ENCODE peak calls at places on chromosomes 3 and 15, in nine cellular contexts. C is A673, G is left lung, U is uterus, Z is astrocyte, V is ovary, N is pancreas, P is right atrium auricular region, J is OCI-LY7. Y is an unnamed sample.
A peak's percentile ranks its signal among the peaks of the same experiment; 100 is the strongest.

GRCh38 chr3:81823882-81824395 is 62.5 kb upstream of the GBE1 start:
- DNase-seq in C (no peak), G (no peak), U (no peak), Z (peak; percentile 1), V (no peak), N (no peak), P (no peak), J (peak; percentile 3), Y (no peak)

GRCh38 chr15:40937762-40938529 is 8.8 kb downstream of the DLL4 start:
- DNase-seq in C (no peak), G (no peak), U (no peak), Z (no peak), V (no peak), N (no peak), P (no peak), J (no peak), Y (no peak)

GRCh38 chr3:29203846-29204245 is 77.0 kb upstream of the RBMS3 start:
- DNase-seq in C (no peak), G (no peak), U (no peak), Z (peak; percentile 49), V (no peak), N (no peak), P (no peak), J (no peak), Y (no peak)

GRCh38 chr15:33443699-33444098 is 132.9 kb downstream of the RYR3 start:
- DNase-seq in C (no peak), G (no peak), U (no peak), Z (no peak), V (no peak), N (no peak), P (no peak), J (no peak), Y (no peak)

GRCh38 chr15:78507831-78508160 is 419 bp downstream of the HYKK start:
- DNase-seq in C (no peak), G (no peak), U (no peak), Z (no peak), V (no peak), N (no peak), P (no peak), J (no peak), Y (no peak)

GRCh38 chr15:78810377-78811123 is 714 bp downstream of the ADAMTS7 start:
- DNase-seq in C (peak; percentile 25), G (no peak), U (peak; percentile 49), Z (peak; percentile 20), V (peak; percentile 66), N (peak; percentile 29), P (no peak), J (no peak), Y (peak; percentile 64)

GRCh38 chr3:27596920-27597319 is 112.7 kb upstream of the SLC4A7 start:
- DNase-seq in C (no peak), G (no peak), U (no peak), Z (peak; percentile 65), V (no peak), N (no peak), P (no peak), J (no peak), Y (no peak)

GRCh38 chr3:105805402-105805801 is 63.4 kb downstream of the CBLB start:
- DNase-seq in C (no peak), G (no peak), U (no peak), Z (no peak), V (no peak), N (no peak), P (no peak), J (no peak), Y (no peak)

GRCh38 chr3:23480324-23480704 is 277.2 kb downstream of the UBE2E2 start:
- DNase-seq in C (no peak), G (no peak), U (no peak), Z (no peak), V (no peak), N (no peak), P (no peak), J (no peak), Y (no peak)

GRCh38 chr15:35690698-35691116 is 144.7 kb upstream of the DPH6 start:
- DNase-seq in C (no peak), G (no peak), U (peak; percentile 71), Z (peak; percentile 94), V (peak; percentile 40), N (no peak), P (no peak), J (no peak), Y (no peak)

GRCh38 chr3:9398715-9399708 is 1.6 kb downstream of the SETD5 start:
- DNase-seq in C (peak; percentile 28), G (no peak), U (no peak), Z (peak; percentile 42), V (peak; percentile 22), N (no peak), P (no peak), J (peak; percentile 44), Y (no peak)

GRCh38 chr3:129181834-129182233 is 1.9 kb downstream of the CNBP start:
- DNase-seq in C (no peak), G (no peak), U (no peak), Z (no peak), V (no peak), N (no peak), P (no peak), J (no peak), Y (no peak)
- H3K4me1 ChIP-seq in C (peaks cover 31% of the 10 kb centered on the region), G (peaks cover 76% of the 10 kb centered on the region), U (peaks cover 6% of the 10 kb centered on the region), Z (peaks cover 16% of the 10 kb centered on the region), V (peaks cover 10% of the 10 kb centered on the region), N (peaks cover 45% of the 10 kb centered on the region), P (peaks cover 78% of the 10 kb centered on the region), J (peaks cover 58% of the 10 kb centered on the region), Y (peaks cover 56% of the 10 kb centered on the region)

GRCh38 chr3:52259448-52259847 is 13.9 kb downstream of the PPM1M start:
- DNase-seq in C (no peak), G (no peak), U (no peak), Z (no peak), V (no peak), N (no peak), P (no peak), J (no peak), Y (no peak)
- TF ChIP-seq CTCF in C (no peak), G (no peak), U (no peak), Z (no peak), V (no peak), N (no peak), P (no peak), J (no peak), Y (no peak)

GRCh38 chr3:170043506-170043905 is 5.7 kb downstream of the GPR160 start:
- DNase-seq in C (no peak), G (no peak), U (no peak), Z (no peak), V (no peak), N (no peak), P (no peak), J (no peak), Y (no peak)

GRCh38 chr3:170040283-170040907 is 2.6 kb downstream of the GPR160 start:
- DNase-seq in C (no peak), G (no peak), U (no peak), Z (no peak), V (no peak), N (no peak), P (no peak), J (no peak), Y (no peak)

GRCh38 chr3:170038434-170039110 is 777 bp downstream of the GPR160 start:
- DNase-seq in C (peak; percentile 35), G (peak; percentile 60), U (no peak), Z (no peak), V (no peak), N (peak; percentile 43), P (no peak), J (peak; percentile 67), Y (peak; percentile 78)

GRCh38 chr3:170033489-170033888 is 4.3 kb upstream of the GPR160 start:
- DNase-seq in C (no peak), G (no peak), U (no peak), Z (no peak), V (no peak), N (no peak), P (no peak), J (peak; percentile 34), Y (no peak)

DNA sequence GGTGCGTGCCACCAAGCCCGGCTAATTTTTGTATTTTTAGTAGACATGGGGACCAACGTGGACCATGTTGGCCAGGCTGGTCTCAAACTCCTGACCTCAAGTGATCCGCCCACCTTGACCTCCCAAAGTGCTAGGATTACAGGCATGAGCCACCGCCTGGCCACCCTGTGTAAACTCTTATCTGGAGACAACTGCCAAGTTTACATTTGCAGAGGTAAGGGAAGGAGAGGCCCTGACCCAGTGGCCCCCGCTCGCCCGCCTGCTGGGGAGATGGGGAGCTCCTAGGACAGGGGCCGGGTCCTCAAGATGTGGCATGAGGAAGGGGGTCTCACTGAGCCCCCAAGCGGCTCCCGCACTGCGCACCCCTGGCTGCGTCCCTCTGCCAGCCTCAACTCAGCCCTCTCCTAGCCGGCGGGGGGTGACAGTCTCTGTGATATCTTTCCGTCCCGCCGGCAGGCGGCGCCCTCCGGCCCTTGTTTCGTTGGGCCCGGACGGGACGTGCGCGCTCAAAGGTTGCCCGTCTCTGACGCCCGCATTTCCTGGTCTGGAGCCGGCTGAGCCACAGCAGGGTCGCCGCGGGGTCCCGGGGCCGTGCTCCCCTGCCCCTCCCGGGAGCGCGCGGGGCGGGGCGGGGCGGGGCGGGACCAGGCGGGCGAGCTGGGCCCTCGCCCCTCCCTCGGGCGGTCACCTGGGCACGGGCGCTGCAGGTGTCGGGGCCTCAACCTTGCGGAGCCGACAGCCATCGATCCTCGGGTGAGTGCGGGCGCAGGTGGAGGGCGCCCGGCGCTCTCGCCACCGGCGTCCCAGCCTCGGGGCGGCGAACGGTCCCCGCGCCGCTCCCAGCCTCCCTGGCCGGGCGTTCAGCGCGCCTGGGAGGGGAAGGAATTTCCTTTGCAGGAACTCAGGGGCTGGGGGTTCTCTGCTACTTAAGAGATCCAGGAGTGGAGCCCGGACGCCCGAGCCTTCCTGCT is at the start of gene GPR160:
- DNase-seq in C (peak; percentile 84), G (peak; percentile 90), U (peak; percentile 22), Z (no peak), V (peak; percentile 30), N (peak; percentile 84), P (no peak), J (peak; percentile 95), Y (peak; percentile 95)
- H3K4me1 ChIP-seq in C (no peaks in the 10 kb centered on the region), G (peaks cover 24% of the 10 kb centered on the region), U (no peaks in the 10 kb centered on the region), Z (peaks cover 9% of the 10 kb centered on the region), V (peaks cover 2% of the 10 kb centered on the region), N (no peaks in the 10 kb centered on the region), P (peaks cover 17% of the 10 kb centered on the region), J (peaks cover 40% of the 10 kb centered on the region), Y (peaks cover 8% of the 10 kb centered on the region)

GRCh38 chr3:52446042-52446441 is 1.1 kb upstream of the SEMA3G start:
- DNase-seq in C (no peak), G (no peak), U (no peak), Z (no peak), V (no peak), N (no peak), P (no peak), J (no peak), Y (no peak)

GRCh38 chr3:52443791-52444687 is 864 bp downstream of the SEMA3G start:
- DNase-seq in C (no peak), G (no peak), U (no peak), Z (no peak), V (no peak), N (no peak), P (no peak), J (no peak), Y (no peak)

GRCh38 chr3:52446631-52447511 is 2.0 kb upstream of the SEMA3G start:
- DNase-seq in C (peak; percentile 63), G (no peak), U (peak; percentile 62), Z (no peak), V (peak; percentile 66), N (no peak), P (peak; percentile 73), J (peak; percentile 84), Y (peak; percentile 85)

GRCh38 chr3:52443268-52443610 is 1.7 kb downstream of the SEMA3G start:
- DNase-seq in C (no peak), G (no peak), U (no peak), Z (no peak), V (no peak), N (no peak), P (no peak), J (no peak), Y (no peak)

GRCh38 chr3:52444860-52445793 is at the start of gene SEMA3G:
- DNase-seq in C (peak; percentile 52), G (peak; percentile 79), U (no peak), Z (no peak), V (no peak), N (peak; percentile 85), P (no peak), J (peak; percentile 72), Y (peak; percentile 93)
- TF ChIP-seq CTCF in C (no peak), G (peak; percentile 55), U (peak; percentile 45), Z (no peak), V (no peak), N (peak; percentile 60), P (peak; percentile 67), J (peak; percentile 48), Y (peak; percentile 87)

Y was measured in Peyer's patch.